ENCODE peak calls at places on chromosomes 12 and 14, in seven cellular contexts. Z, M, G, K, L, E and A are unnamed samples.

GRCh38 chr12:78866518-78866917 is 1.9 kb downstream of the SYT1 start:
- DNase-seq in Z (no peak), M (no peak), G (no peak), K (no peak), L (no peak), E (no peak), A (no peak)

GRCh38 chr12:47155457-47156166 is 75.9 kb upstream of the AMIGO2 start:
- DNase-seq in Z (peak; percentile 18), M (no peak), G (no peak), K (no peak), L (no peak), E (peak; percentile 63), A (no peak)

GRCh38 chr14:83529531-83529930 is 1995.9 kb upstream of the SEL1L start:
- DNase-seq in Z (no peak), M (no peak), G (no peak), K (no peak), L (no peak), E (no peak), A (no peak)

GRCh38 chr12:23830210-23830609 is 119.3 kb downstream of the SOX5 start:
- DNase-seq in Z (no peak), M (no peak), G (no peak), K (no peak), L (no peak), E (no peak), A (no peak)

GRCh38 chr12:49763006-49763591 is 21.7 kb downstream of the TMBIM6 start:
- DNase-seq in Z (peak; percentile 65), M (no peak), G (peak; percentile 70), K (peak; percentile 70), L (peak; percentile 76), E (no peak), A (peak; percentile 67)

GRCh38 chr12:2498961-2499500 is 295.7 kb upstream of the FKBP4 start:
- DNase-seq in Z (no peak), M (no peak), G (no peak), K (no peak), L (no peak), E (peak; percentile 63), A (no peak)

GRCh38 chr14:101854366-101854765 is 92.9 kb downstream of the PPP2R5C start:
- DNase-seq in Z (peak; percentile 19), M (no peak), G (no peak), K (no peak), L (no peak), E (no peak), A (no peak)

GRCh38 chr12:113097716-113098427 is 37.7 kb downstream of the RASAL1 start:
- DNase-seq in Z (no peak), M (no peak), G (no peak), K (no peak), L (no peak), E (no peak), A (peak; percentile 44)

GRCh38 chr12:24380122-24380521 is 430.7 kb upstream of the SOX5 start:
- DNase-seq in Z (no peak), M (no peak), G (no peak), K (no peak), L (no peak), E (no peak), A (no peak)

GRCh38 chr14:68685419-68686211 is 107.3 kb downstream of the ZFP36L1 start:
- DNase-seq in Z (peak; percentile 46), M (no peak), G (peak; percentile 39), K (no peak), L (peak; percentile 96), E (no peak), A (no peak)

GRCh38 chr12:108730337-108731104 is 797 bp downstream of the CORO1C start:
- DNase-seq in Z (peak; percentile 56), M (no peak), G (peak; percentile 17), K (peak; percentile 62), L (peak; percentile 66), E (peak; percentile 74), A (peak; percentile 59)

GRCh38 chr14:99395904-99396530 is 84.6 kb downstream of the SETD3 start:
- DNase-seq in Z (no peak), M (no peak), G (no peak), K (no peak), L (no peak), E (peak; percentile 70), A (no peak)

GRCh38 chr12:102407776-102408486 is 72.4 kb downstream of the IGF1 start:
- DNase-seq in Z (no peak), M (no peak), G (no peak), K (no peak), L (no peak), E (no peak), A (no peak)

GRCh38 chr14:99671230-99672224 is 12.6 kb upstream of the CYP46A1 start:
- DNase-seq in Z (no peak), M (no peak), G (no peak), K (no peak), L (peak; percentile 2), E (no peak), A (no peak)

GRCh38 chr12:18224745-18225144 is 36.6 kb upstream of the PIK3C2G start:
- DNase-seq in Z (no peak), M (no peak), G (no peak), K (no peak), L (no peak), E (peak; percentile 56), A (no peak)

GRCh38 chr12:47551426-47551851 is 154.4 kb downstream of the RPAP3 start:
- DNase-seq in Z (no peak), M (no peak), G (no peak), K (no peak), L (no peak), E (no peak), A (peak; percentile 9)

GRCh38 chr12:11805043-11805442 is 155.6 kb downstream of the ETV6 start:
- DNase-seq in Z (no peak), M (no peak), G (no peak), K (no peak), L (no peak), E (no peak), A (no peak)

GRCh38 chr14:68470361-68470760 is 322.5 kb downstream of the ZFP36L1 start:
- DNase-seq in Z (no peak), M (no peak), G (no peak), K (no peak), L (no peak), E (no peak), A (no peak)